ENCODE peak calls at places on chromosomes 3 and 15, in ten cellular contexts. V is hepatocyte; H is SHP77 treated with DMSO at 0.1 percent for 48 hours; R is iris pigment epithelial cell; M is A172; P is left cardiac atrium; E is stimulated activated CD4-positive, alpha-beta T cell treated with anti-CD3 and anti-CD28 coated beads, Interleukin-2, amount 100 ng/mL, for 24 hours; K is NCI-H187 treated with DMSO at 0.1 percent for 48 hours; F is hippocampal formation; Q is glutamatergic neuron. T is an unnamed sample.

GRCh38 chr3:57927916-57928315 is 80.3 kb upstream of the FLNB start:
- DNase-seq in H (no peak), R (peak; percentile 45), F (no peak), Q (no peak), P (no peak), M (no peak), K (no peak), E (no peak), V (no peak), T (no peak)

GRCh38 chr3:59517448-59517847 is 467.6 kb upstream of the CFAP20DC start:
- DNase-seq in V (no peak), E (no peak), K (no peak), R (no peak), H (no peak), F (no peak), Q (no peak), M (no peak), P (no peak), T (no peak)

GRCh38 chr3:126720596-126720995 is 16.6 kb downstream of the CHCHD6 start:
- DNase-seq in M (no peak), V (no peak), E (no peak), P (no peak), K (no peak), H (no peak), Q (no peak), F (no peak), R (no peak), T (no peak)

GRCh38 chr3:24264748-24265158 is 229.9 kb downstream of the THRB start:
- DNase-seq in H (no peak), M (peak; percentile 40), E (no peak), K (no peak), V (peak; percentile 50), F (no peak), R (peak; percentile 64), P (no peak), Q (no peak), T (no peak)

GRCh38 chr3:52325686-52326085 is 9.6 kb downstream of the DNAH1 start:
- DNase-seq in H (no peak), P (no peak), E (no peak), F (no peak), M (no peak), Q (no peak), K (no peak), R (no peak), V (no peak), T (no peak)

GRCh38 chr3:131402391-131403039 is 20.9 kb downstream of the NUDT16 start:
- DNase-seq in P (no peak), H (no peak), M (peak; percentile 54), K (no peak), E (no peak), V (no peak), R (peak; percentile 61), F (no peak), Q (no peak), T (no peak)

GRCh38 chr3:149393355-149394165 is 16.1 kb upstream of the TM4SF1 start:
- DNase-seq in Q (peak; percentile 75), E (peak; percentile 37), V (peak; percentile 86), H (peak; percentile 89), F (peak; percentile 14), M (peak; percentile 78), R (peak; percentile 87), K (no peak), P (peak; percentile 72), T (peak; percentile 47)

GRCh38 chr3:126781889-126782491 is 78.0 kb downstream of the CHCHD6 start:
- DNase-seq in R (peak; percentile 71), M (peak; percentile 87), H (no peak), F (no peak), P (no peak), K (no peak), E (no peak), Q (no peak), V (peak; percentile 38), T (no peak)

GRCh38 chr3:87088984-87089841 is 98.3 kb upstream of the VGLL3 start:
- DNase-seq in V (no peak), P (peak; percentile 71), K (no peak), M (no peak), H (no peak), R (peak; percentile 76), F (peak; percentile 79), Q (peak; percentile 18), E (peak; percentile 14), T (no peak)

GRCh38 chr3:71690222-71690821 is 34.9 kb downstream of the EIF4E3 start:
- DNase-seq in F (no peak), Q (no peak), K (no peak), H (no peak), E (no peak), P (no peak), R (peak; percentile 88), M (peak; percentile 49), V (peak; percentile 37), T (no peak)

GRCh38 chr15:31867536-31868442 is 162.5 kb upstream of the CHRNA7 start:
- DNase-seq in M (peak; percentile 23), V (peak; percentile 69), K (no peak), H (peak; percentile 52), E (peak; percentile 71), P (peak; percentile 46), R (peak; percentile 53), F (peak; percentile 59), Q (peak; percentile 84), T (no peak)

GRCh38 chr3:142243134-142243533 is 17.7 kb upstream of the GK5 start:
- DNase-seq in H (no peak), M (no peak), R (no peak), E (no peak), V (no peak), K (no peak), P (no peak), F (no peak), Q (no peak), T (no peak)

GRCh38 chr15:89864958-89865739 is 28.6 kb downstream of the AP3S2 start:
- DNase-seq in E (no peak), H (no peak), K (no peak), P (no peak), Q (no peak), R (no peak), F (no peak), M (no peak), V (no peak), T (no peak)

GRCh38 chr3:85170646-85171045 is 211.9 kb downstream of the CADM2 start:
- DNase-seq in M (no peak), V (no peak), E (no peak), H (no peak), F (no peak), P (no peak), K (no peak), R (peak; percentile 0), Q (no peak), T (no peak)

GRCh38 chr3:10352146-10352911 is 31.4 kb upstream of the SEC13 start:
- DNase-seq in E (no peak), K (no peak), V (peak; percentile 66), Q (no peak), H (no peak), R (peak; percentile 90), F (no peak), P (no peak), M (peak; percentile 93), T (no peak)

GRCh38 chr3:12405432-12406272 is 78.6 kb upstream of the TSEN2 start:
- DNase-seq in M (peak; percentile 100), V (peak; percentile 76), R (peak; percentile 99), K (no peak), F (no peak), P (peak; percentile 91), H (no peak), Q (no peak), E (no peak), T (no peak)

GRCh38 chr3:12380408-12380795 is 91.5 kb downstream of the PPARG start:
- DNase-seq in M (no peak), E (no peak), K (no peak), F (no peak), V (no peak), H (no peak), P (no peak), Q (no peak), R (no peak), T (no peak)

GRCh38 chr3:4119119-4119518 is 184.1 kb upstream of the SETMAR start:
- DNase-seq in H (no peak), K (no peak), Q (no peak), F (no peak), E (no peak), P (no peak), M (no peak), R (no peak), V (no peak), T (no peak)

GRCh38 chr3:192947421-192947820 is 29.8 kb upstream of the MB21D2 start:
- DNase-seq in F (no peak), E (no peak), R (no peak), H (no peak), K (no peak), M (no peak), V (no peak), Q (no peak), P (no peak), T (no peak)

GRCh38 chr3:170189396-170190256 is 8.1 kb upstream of the PHC3 start:
- DNase-seq in M (no peak), R (no peak), Q (no peak), K (no peak), P (no peak), F (no peak), E (no peak), H (no peak), V (no peak), T (no peak)

GRCh38 chr3:72102057-72102711 is 317.2 kb upstream of the PROK2 start:
- DNase-seq in F (no peak), V (no peak), K (no peak), H (no peak), Q (no peak), R (no peak), P (no peak), E (no peak), M (no peak), T (no peak)

GRCh38 chr15:59838900-59839299 is 149.8 kb upstream of the BNIP2 start:
- DNase-seq in H (no peak), Q (no peak), E (no peak), P (no peak), R (no peak), F (no peak), V (no peak), K (no peak), M (no peak), T (no peak)

GRCh38 chr15:50764331-50765201 is 940 bp downstream of the SPPL2A start:
- DNase-seq in K (no peak), P (no peak), M (peak; percentile 8), E (peak; percentile 26), F (no peak), R (peak; percentile 35), Q (no peak), V (no peak), H (no peak), T (no peak)

GRCh38 chr3:22284559-22284958 is 533.5 kb upstream of the ZNF385D start:
- DNase-seq in F (no peak), M (peak; percentile 49), K (no peak), R (peak; percentile 79), Q (no peak), V (no peak), P (no peak), H (no peak), E (no peak), T (no peak)

GRCh38 chr15:66649235-66649984 is 52.6 kb upstream of the SMAD6 start:
- DNase-seq in K (no peak), E (no peak), P (no peak), Q (no peak), V (no peak), H (no peak), M (no peak), F (no peak), R (no peak), T (no peak)

GRCh38 chr3:150535204-150535603 is 11.1 kb downstream of the SERP1 start:
- DNase-seq in E (no peak), M (no peak), H (no peak), K (no peak), Q (no peak), R (no peak), F (no peak), P (no peak), V (no peak), T (no peak)

T was measured in NCI-H1092.